ENCODE peak calls at places on chromosomes 13 and 19, in five cellular contexts. One of them, this sample, is unnamed.

GRCh38 chr13:97395437-97396136 is 38.4 kb upstream of the RAP2A start:
- DNase-seq in iris pigment epithelial cell: peak
- DNase-seq in endothelial cell: no peak
- DNase-seq in tibial artery: no peak
- DNase-seq in pancreas: no peak
- DNase-seq in this sample: no peak

GRCh38 chr13:23447927-23448326 is 14.4 kb upstream of the SACS start:
- DNase-seq in endothelial cell: no peak
- DNase-seq in pancreas: no peak
- DNase-seq in iris pigment epithelial cell: no peak
- DNase-seq in tibial artery: no peak
- DNase-seq in this sample: no peak

GRCh38 chr19:7665076-7665475 is 3.8 kb upstream of the RETN start:
- DNase-seq in iris pigment epithelial cell: peak
- DNase-seq in endothelial cell: no peak
- DNase-seq in pancreas: no peak
- DNase-seq in tibial artery: no peak
- DNase-seq in this sample: no peak

GRCh38 chr19:4256563-4256962 is 9.7 kb downstream of the YJU2 start:
- DNase-seq in endothelial cell: no peak
- DNase-seq in pancreas: no peak
- DNase-seq in tibial artery: no peak
- DNase-seq in iris pigment epithelial cell: no peak
- DNase-seq in this sample: no peak

GRCh38 chr13:30169442-30169841 is 137.9 kb downstream of the KATNAL1 start:
- DNase-seq in iris pigment epithelial cell: no peak
- DNase-seq in endothelial cell: no peak
- DNase-seq in pancreas: no peak
- DNase-seq in tibial artery: peak
- DNase-seq in this sample: no peak

GRCh38 chr13:75901509-75901908 is 265.4 kb downstream of the LMO7 start:
- DNase-seq in tibial artery: peak
- DNase-seq in pancreas: no peak
- DNase-seq in endothelial cell: no peak
- DNase-seq in iris pigment epithelial cell: no peak
- DNase-seq in this sample: no peak

GRCh38 chr19:48613024-48613851 is 1.6 kb downstream of the FAM83E start:
- DNase-seq in iris pigment epithelial cell: no peak
- DNase-seq in endothelial cell: no peak
- DNase-seq in tibial artery: no peak
- DNase-seq in pancreas: peak
- DNase-seq in this sample: no peak

GRCh38 chr13:93260591-93260990 is 34.0 kb downstream of the GPC6 start:
- DNase-seq in pancreas: no peak
- DNase-seq in endothelial cell: no peak
- DNase-seq in tibial artery: no peak
- DNase-seq in iris pigment epithelial cell: peak
- DNase-seq in this sample: no peak

GRCh38 chr13:99196466-99197256 is 4.0 kb upstream of the UBAC2 start:
- DNase-seq in pancreas: no peak
- DNase-seq in endothelial cell: no peak
- DNase-seq in iris pigment epithelial cell: no peak
- DNase-seq in tibial artery: no peak
- DNase-seq in this sample: no peak

GRCh38 chr19:18987456-18987855 is 45.9 kb downstream of the SUGP2 start:
- DNase-seq in iris pigment epithelial cell: no peak
- DNase-seq in pancreas: no peak
- DNase-seq in tibial artery: no peak
- DNase-seq in endothelial cell: no peak
- DNase-seq in this sample: no peak

This sample was measured in GM06990.